ENCODE peak calls at places on chromosomes 3 and 15, in four cellular contexts. L, V, H and E are unnamed samples.

GRCh38 chr15:36527512-36528162 is 51.8 kb upstream of the CDIN1 start:
- DNase-seq in V (no peak), L (no peak), H (no peak), E (no peak)

GRCh38 chr3:101625879-101626278 is 51.1 kb downstream of the ZBTB11 start:
- DNase-seq in L (no peak), V (no peak), H (no peak), E (no peak)

GRCh38 chr3:158313344-158313927 is 203.5 kb downstream of the RSRC1 start:
- DNase-seq in H (peak; percentile 31), V (no peak), L (peak; percentile 17), E (peak; percentile 21)

GRCh38 chr3:34305266-34305665 is 506.8 kb downstream of the PDCD6IP start:
- DNase-seq in V (no peak), L (no peak), H (no peak), E (no peak)

GRCh38 chr15:93182806-93183205 is 93.8 kb upstream of the RGMA start:
- DNase-seq in L (no peak), H (no peak), V (no peak), E (no peak)

GRCh38 chr15:58864602-58865419 is 68.7 kb downstream of the SLTM start:
- DNase-seq in H (peak; percentile 95), V (no peak), L (no peak), E (no peak)

GRCh38 chr3:197541756-197542539 is 13.8 kb downstream of the BDH1 start:
- DNase-seq in H (no peak), V (no peak), L (peak; percentile 92), E (no peak)

GRCh38 chr3:154098396-154098795 is 22.8 kb upstream of the ARHGEF26 start:
- DNase-seq in V (no peak), L (no peak), H (no peak), E (no peak)

GRCh38 chr3:16494906-16495580 is 18.5 kb downstream of the RFTN1 start:
- DNase-seq in H (no peak), L (no peak), V (no peak), E (no peak)

GRCh38 chr3:41158947-41159346 is 40.4 kb upstream of the CTNNB1 start:
- DNase-seq in H (no peak), V (no peak), L (no peak), E (no peak)

GRCh38 chr15:82566690-82567089 is 26.4 kb upstream of the RPS17 start:
- DNase-seq in L (no peak), H (peak; percentile 7), V (no peak), E (no peak)

GRCh38 chr15:45635191-45635638 is 386 bp downstream of the SQOR start:
- DNase-seq in H (peak; percentile 41), L (no peak), V (no peak), E (peak; percentile 11)

DNA sequence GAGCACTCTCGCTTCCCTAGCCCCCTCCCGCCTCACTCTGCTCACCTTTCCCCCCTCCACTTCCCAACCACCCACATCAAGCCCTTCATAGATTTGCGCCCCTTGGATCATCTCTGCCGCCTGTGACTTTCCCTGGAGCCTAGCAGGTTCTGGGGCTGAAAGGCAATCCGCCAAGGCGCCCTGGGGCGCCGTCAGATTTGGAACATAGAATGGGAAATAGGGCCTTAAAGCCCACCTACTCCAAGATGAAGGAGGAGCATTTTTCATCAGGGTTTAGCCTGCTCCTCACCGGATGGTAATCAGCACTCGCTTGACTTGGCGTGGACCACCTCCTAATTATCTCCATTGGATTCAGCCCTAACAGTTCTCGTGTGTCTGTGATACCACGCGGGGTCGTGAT is 1.3 kb downstream of the CPNE4 start:
- DNase-seq in V (no peak), L (no peak), H (no peak), E (no peak)
- TF ChIP-seq SP1 in V (no peak), L (no peak), H (no peak), E (no peak)

GRCh38 chr3:11482024-11482423 is 161.7 kb downstream of the VGLL4 start:
- DNase-seq in L (no peak), V (no peak), H (no peak), E (no peak)
- TF ChIP-seq FOXK2 in L (no peak), V (no peak), H (no peak), E (no peak)

DNA sequence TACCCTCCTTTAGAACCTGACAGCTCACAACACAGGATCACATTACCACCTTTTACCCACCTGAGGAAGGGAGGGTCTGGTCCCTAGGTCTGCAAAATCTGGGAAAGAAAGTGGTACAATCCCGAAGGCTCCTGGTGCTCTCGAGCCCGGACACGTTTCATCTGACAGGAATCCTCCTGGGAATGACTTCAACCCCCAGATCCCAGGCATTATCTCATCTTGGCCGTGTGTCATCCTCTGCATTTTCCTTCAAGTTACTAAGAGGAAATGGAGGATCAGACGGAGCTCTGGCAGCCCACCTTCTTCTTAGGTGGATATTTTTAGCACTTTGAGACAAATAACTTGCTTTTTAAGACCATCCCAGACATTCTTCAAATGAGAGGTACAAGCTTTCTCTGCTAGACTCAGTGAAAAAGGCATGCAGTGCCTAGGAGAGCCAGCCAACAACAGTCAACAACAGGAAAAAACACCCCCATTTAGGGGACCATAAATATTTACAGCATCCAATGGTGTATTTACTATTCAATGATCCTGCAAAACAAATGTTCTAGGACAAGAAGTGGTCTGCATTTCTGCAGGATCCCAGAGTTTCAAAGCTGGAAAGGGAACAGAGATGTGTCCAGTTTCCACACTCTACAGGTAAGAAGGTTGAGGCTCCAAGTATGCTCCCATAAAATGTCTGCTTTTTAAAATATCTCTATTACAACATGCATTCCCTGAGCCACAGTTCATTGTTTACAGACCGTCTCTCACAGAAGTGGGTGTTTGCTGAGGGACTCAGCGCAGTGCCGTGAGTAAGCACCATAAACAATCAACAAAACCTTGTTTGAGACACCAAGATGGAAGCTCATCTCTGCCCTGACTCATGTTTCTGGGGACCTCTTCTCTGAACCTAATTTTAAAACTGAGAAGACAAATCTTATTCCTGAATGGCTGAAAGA is 38.3 kb upstream of the ARHGEF3 start:
- DNase-seq in V (no peak), H (peak; percentile 59), L (no peak), E (no peak)
- TF ChIP-seq SP1 in V (no peak), H (no peak), L (no peak), E (no peak)

GRCh38 chr3:171526869-171527268 is 66.7 kb upstream of the TNIK start:
- DNase-seq in L (no peak), H (peak; percentile 28), V (no peak), E (no peak)

GRCh38 chr3:171525437-171525836 is 65.2 kb upstream of the TNIK start:
- DNase-seq in V (no peak), H (no peak), L (no peak), E (no peak)

GRCh38 chr3:171526146-171526545 is 65.9 kb upstream of the TNIK start:
- DNase-seq in H (no peak), V (no peak), L (no peak), E (no peak)

GRCh38 chr3:171531716-171532115 is 71.5 kb upstream of the TNIK start:
- DNase-seq in V (no peak), L (no peak), H (no peak), E (no peak)

DNA sequence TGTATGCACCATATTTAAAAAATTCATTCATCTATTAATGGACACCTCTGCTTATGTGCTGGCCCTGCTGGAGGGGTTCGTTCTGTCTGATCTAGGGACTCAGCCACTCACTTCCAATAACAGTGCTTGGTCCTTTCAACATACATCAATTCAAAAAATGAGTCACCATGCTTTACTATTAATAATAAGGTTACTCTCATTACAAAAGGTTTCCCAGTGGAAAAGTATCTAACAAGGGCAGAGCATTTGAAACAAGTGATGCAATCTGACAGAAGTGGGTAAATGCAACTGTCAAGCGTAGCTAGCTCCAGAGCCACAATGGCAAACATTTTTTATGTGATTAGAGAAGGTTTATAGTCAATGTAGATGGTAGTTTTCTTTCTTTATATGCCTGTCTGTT is 67.9 kb upstream of the TNIK start:
- DNase-seq in L (no peak), V (no peak), H (no peak), E (no peak)
- TF ChIP-seq FOXK2 in L (no peak), V (no peak), H (no peak), E (no peak)

DNA sequence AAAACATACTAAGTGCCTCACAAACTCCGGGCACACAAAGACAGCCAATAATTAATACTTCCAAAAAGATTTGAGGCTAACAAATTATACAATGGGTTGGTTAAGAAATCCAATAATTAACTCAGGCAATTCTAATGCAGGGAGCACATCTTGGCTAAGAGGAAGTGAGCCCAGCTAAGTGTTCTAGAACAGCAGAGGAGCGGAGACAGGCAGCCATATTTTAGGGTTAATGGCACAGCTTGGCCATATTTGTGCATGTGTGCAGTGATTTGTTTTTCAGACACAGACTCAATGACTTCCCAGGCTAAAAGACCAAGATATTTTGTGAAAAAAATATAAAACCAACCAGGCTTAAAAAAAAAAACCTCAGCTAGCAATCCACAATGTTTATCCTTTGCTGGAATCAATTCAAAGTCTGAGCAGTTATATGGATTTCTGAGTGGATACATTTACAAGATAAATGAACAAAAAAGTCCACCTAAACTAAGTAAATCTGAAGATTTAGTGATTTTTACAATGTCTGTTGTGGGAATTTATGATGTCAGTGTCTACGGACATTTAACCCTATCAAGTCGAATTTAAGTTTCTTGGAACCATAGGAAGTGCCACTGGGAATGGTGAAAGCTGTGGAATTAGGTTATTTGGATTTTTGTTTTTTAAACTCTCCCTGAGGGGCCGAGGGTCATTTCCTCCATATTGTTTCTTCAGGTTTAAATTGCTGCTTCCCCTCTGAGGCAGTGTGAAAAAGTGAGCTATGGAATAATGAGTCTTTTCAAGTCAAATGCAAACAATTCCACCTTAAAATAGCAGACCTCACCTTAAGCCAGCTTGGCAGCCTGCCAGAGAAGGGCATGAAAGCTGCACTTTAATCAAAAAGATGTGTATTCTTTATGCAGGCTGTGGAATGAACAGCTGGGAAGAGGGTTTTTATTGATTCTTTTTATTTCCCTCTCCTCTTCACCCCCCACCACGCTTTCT is 413.7 kb upstream of the TBL1XR1 start:
- DNase-seq in L (no peak), V (no peak), H (peak; percentile 62), E (no peak)
- TF ChIP-seq SP1 in L (no peak), V (no peak), H (no peak), E (no peak)